ENCODE peak calls at places on chromosomes 16 and 17, in ten cellular contexts. N is brain microvascular endothelial cell, B is colonic mucosa, C is heart left ventricle, G is heart right ventricle, V is cardiac muscle cell, P is adrenal gland, W is fibroblast of lung, Z is prostate gland, A is dorsolateral prefrontal cortex. X is an unnamed sample.

GRCh38 chr16:56689171-56689570 is 6.9 kb downstream of the MT1X start:
- DNase-seq in N (no peak), B (no peak), C (no peak), G (no peak), V (no peak), P (no peak), W (no peak), Z (no peak), A (no peak), X (no peak)

GRCh38 chr17:77107506-77108433 is 33.0 kb upstream of the SEC14L1 start:
- DNase-seq in N (peak; percentile 43), B (no peak), C (no peak), G (no peak), V (peak; percentile 65), P (no peak), W (peak; percentile 38), Z (no peak), A (no peak), X (no peak)

GRCh38 chr16:87795336-87795735 is 29.6 kb upstream of the KLHDC4 start:
- DNase-seq in N (no peak), B (no peak), C (no peak), G (no peak), V (no peak), P (no peak), W (no peak), Z (no peak), A (no peak), X (no peak)

GRCh38 chr17:82297804-82298537 is 19.4 kb downstream of the CD7 start:
- DNase-seq in N (peak; percentile 90), B (peak; percentile 94), C (peak; percentile 89), G (peak; percentile 85), V (peak; percentile 95), P (peak; percentile 95), W (peak; percentile 91), Z (peak; percentile 92), A (peak; percentile 68), X (no peak)

GRCh38 chr17:34917381-34917780 is 43.9 kb downstream of the CCT6B start:
- DNase-seq in N (no peak), B (no peak), C (no peak), G (no peak), V (no peak), P (no peak), W (no peak), Z (peak; percentile 41), A (no peak), X (no peak)

GRCh38 chr17:2837147-2837561 is 40.9 kb downstream of the RAP1GAP2 start:
- DNase-seq in N (no peak), B (no peak), C (no peak), G (no peak), V (no peak), P (no peak), W (no peak), Z (no peak), A (no peak), X (no peak)

GRCh38 chr17:17130077-17130844 is 75.9 kb downstream of the PLD6 start:
- DNase-seq in N (no peak), B (no peak), C (no peak), G (no peak), V (no peak), P (no peak), W (no peak), Z (no peak), A (no peak), X (no peak)

GRCh38 chr16:2208308-2208707 is 2.4 kb downstream of the BRICD5 start:
- DNase-seq in N (no peak), B (no peak), C (no peak), G (no peak), V (no peak), P (no peak), W (no peak), Z (no peak), A (no peak), X (no peak)

GRCh38 chr16:24773771-24774427 is 44.4 kb downstream of the TNRC6A start:
- DNase-seq in N (no peak), B (no peak), C (no peak), G (no peak), V (no peak), P (no peak), W (no peak), Z (no peak), A (no peak), X (no peak)

GRCh38 chr16:49416276-49416675 is 42.7 kb downstream of the C16orf78 start:
- DNase-seq in N (no peak), B (no peak), C (no peak), G (no peak), V (no peak), P (no peak), W (no peak), Z (no peak), A (no peak), X (no peak)

DNA sequence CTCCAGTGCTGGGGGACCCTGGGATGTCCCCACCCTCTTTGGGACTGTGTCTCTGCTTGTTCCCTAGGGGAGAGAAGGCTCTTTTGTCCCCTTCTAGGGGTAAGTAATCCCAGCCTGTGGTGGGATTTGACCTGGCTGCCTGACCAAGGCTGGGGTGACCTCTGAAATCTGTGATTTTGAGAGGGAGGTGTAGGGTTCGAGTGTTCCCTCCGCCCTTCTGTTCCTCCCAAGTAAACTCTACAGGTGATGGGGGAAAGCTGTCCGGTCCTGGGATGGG is 617 bp downstream of the TMEM92 start:
- DNase-seq in N (no peak), B (no peak), C (no peak), G (no peak), V (no peak), P (no peak), W (no peak), Z (no peak), A (no peak), X (no peak)
- H3K27ac ChIP-seq in N (no peak overlapping the region), B (no peak overlapping the region), C (no peak overlapping the region), G (no peak overlapping the region), V (no peak overlapping the region), P (no peak overlapping the region), W (no peak overlapping the region), Z (no peak overlapping the region), A (no peak overlapping the region), X (no peak overlapping the region)

GRCh38 chr16:27374794-27375499 is 27.0 kb upstream of the IL21R start:
- DNase-seq in N (peak; percentile 91), B (peak; percentile 60), C (peak; percentile 56), G (peak; percentile 59), V (peak; percentile 83), P (peak; percentile 83), W (peak; percentile 81), Z (peak; percentile 31), A (no peak), X (peak; percentile 56)
- H3K27ac ChIP-seq in N (no peak overlapping the region), B (peak overlapping the region; percentile 49), C (peak overlapping the region; percentile 27), G (peak overlapping the region; percentile 0), V (no peak overlapping the region), P (no peak overlapping the region), W (no peak overlapping the region), Z (no peak overlapping the region), A (peak overlapping the region; percentile 32), X (peak overlapping the region; percentile 43)

DNA sequence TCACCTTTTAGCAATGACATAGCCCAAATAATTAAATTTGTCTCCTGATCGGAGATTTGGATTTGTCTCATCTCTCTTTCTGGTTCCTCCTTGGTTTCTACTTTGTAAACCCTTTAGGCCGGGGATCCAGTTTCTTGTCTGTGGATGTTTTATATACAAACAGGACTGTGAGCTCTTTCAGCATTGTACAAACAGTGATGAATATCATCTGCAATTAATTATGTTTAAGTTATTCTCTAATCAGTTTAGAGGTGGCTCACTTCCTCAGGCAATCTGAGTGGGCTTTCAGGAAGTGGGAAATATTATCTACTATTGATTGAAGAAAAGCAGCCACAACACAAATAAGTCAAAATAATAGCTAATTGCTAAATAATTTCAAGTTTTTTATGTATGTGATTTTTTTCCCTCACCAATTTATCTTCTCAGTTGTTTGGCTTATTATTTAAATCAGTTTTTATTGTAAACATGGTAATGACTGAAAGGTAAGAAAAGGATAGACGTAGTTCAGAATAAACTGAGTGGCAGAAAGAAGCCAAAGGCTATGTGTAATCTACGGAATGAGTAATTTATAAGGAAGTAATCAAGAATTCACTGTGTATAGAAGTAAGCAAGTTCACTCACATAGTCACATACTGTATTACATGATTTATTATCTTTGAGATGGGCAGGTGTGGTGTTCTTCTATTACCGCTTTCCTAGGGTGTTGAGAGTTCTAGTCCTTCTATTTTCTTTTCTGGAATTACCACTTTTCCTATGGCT is 3.4 kb upstream of the ABCC11 start:
- DNase-seq in N (no peak), B (no peak), C (no peak), G (no peak), V (no peak), P (no peak), W (no peak), Z (no peak), A (no peak), X (no peak)
- H3K27ac ChIP-seq in N (no peak overlapping the region), B (no peak overlapping the region), C (no peak overlapping the region), G (no peak overlapping the region), V (no peak overlapping the region), P (no peak overlapping the region), W (no peak overlapping the region), Z (peak overlapping the region; percentile 3), A (no peak overlapping the region), X (no peak overlapping the region)

GRCh38 chr17:48717367-48718161 is 4.8 kb downstream of the PRAC1 start:
- DNase-seq in N (no peak), B (peak; percentile 22), C (no peak), G (no peak), V (no peak), P (no peak), W (no peak), Z (no peak), A (no peak), X (no peak)
- H3K27ac ChIP-seq in N (no peak overlapping the region), B (peak overlapping the region; percentile 17), C (no peak overlapping the region), G (no peak overlapping the region), V (no peak overlapping the region), P (no peak overlapping the region), W (no peak overlapping the region), Z (peak overlapping the region; percentile 98), A (no peak overlapping the region), X (no peak overlapping the region)

GRCh38 chr17:12098568-12098967 is 77.9 kb downstream of the MAP2K4 start:
- DNase-seq in N (no peak), B (no peak), C (no peak), G (no peak), V (no peak), P (no peak), W (no peak), Z (no peak), A (no peak), X (no peak)

GRCh38 chr17:12099412-12099811 is 78.7 kb downstream of the MAP2K4 start:
- DNase-seq in N (no peak), B (no peak), C (no peak), G (no peak), V (no peak), P (no peak), W (no peak), Z (no peak), A (no peak), X (no peak)

GRCh38 chr17:12094336-12094735 is 73.7 kb downstream of the MAP2K4 start:
- DNase-seq in N (no peak), B (no peak), C (no peak), G (no peak), V (no peak), P (no peak), W (no peak), Z (no peak), A (no peak), X (no peak)

GRCh38 chr17:12095522-12095921 is 74.8 kb downstream of the MAP2K4 start:
- DNase-seq in N (no peak), B (no peak), C (no peak), G (no peak), V (no peak), P (no peak), W (no peak), Z (no peak), A (no peak), X (no peak)

DNA sequence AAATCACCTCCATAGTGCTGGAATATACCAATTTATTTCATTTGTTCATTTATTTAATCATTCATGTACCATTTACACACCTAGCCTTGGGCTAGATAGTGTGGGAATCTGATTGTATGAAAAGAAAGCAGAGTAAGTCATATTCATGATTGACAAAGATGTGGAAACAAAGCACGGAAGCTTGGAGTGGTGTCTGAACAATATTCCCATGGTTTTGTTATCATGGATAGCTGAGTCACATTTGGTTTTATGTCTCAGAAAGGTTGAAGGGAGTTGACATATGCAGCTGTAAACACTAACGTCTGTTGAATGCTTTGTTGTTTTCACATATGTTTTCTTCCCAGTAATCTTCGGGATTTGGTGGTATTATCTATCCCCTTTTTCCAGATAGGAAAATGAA is 76.6 kb downstream of the MAP2K4 start:
- DNase-seq in N (peak; percentile 49), B (no peak), C (no peak), G (no peak), V (peak; percentile 73), P (no peak), W (no peak), Z (no peak), A (no peak), X (no peak)
- H3K27ac ChIP-seq in N (peak overlapping the region; percentile 77), B (no peak overlapping the region), C (no peak overlapping the region), G (no peak overlapping the region), V (no peak overlapping the region), P (no peak overlapping the region), W (no peak overlapping the region), Z (no peak overlapping the region), A (no peak overlapping the region), X (no peak overlapping the region)

X was measured in substantia nigra.